ENCODE peak calls at places on chromosomes 4 and X, in seven cellular contexts. E is colonic mucosa, K is PC-3, A is IMR-90, G is lung, H is esophagus squamous epithelium, J is adrenal gland. R is an unnamed sample. For H3K4me1 and H3K36me3, the result is how much of the 10 kb centered on the place peaks cover.

GRCh38 chr4:7627251-7628250 is 192.8 kb upstream of the PSAPL1 start:
- DNase-seq in H (no peak), J (no peak), K (no peak), E (no peak), G (no peak), A (no peak), R (no peak)

GRCh38 chrX:24956828-24957227 is 58.9 kb downstream of the ARX start:
- DNase-seq in G (no peak), H (no peak), E (no peak), A (peak), K (peak), J (no peak), R (no peak)

GRCh38 chr4:120769227-120769626 is 153.3 kb downstream of the PRDM5 start:
- DNase-seq in H (no peak), E (no peak), A (peak), J (no peak), G (no peak), K (no peak), R (no peak)

GRCh38 chr4:71389149-71389840 is 50.5 kb downstream of the SLC4A4 start:
- DNase-seq in A (peak), H (no peak), G (no peak), K (peak), J (no peak), E (no peak), R (no peak)

GRCh38 chrX:154602766-154603437 is 16.2 kb downstream of the CTAG1B start:
- DNase-seq in A (no peak), H (no peak), J (no peak), G (no peak), E (no peak), K (no peak), R (no peak)

GRCh38 chr4:94160774-94161173 is 46.9 kb upstream of the SMARCAD1 start:
- DNase-seq in E (no peak), J (no peak), A (no peak), H (no peak), K (no peak), G (no peak), R (no peak)

GRCh38 chrX:30904186-30904585 is 15.1 kb upstream of the TAB3 start:
- DNase-seq in G (no peak), H (no peak), E (no peak), K (no peak), A (no peak), J (no peak), R (no peak)

GRCh38 chr4:124183926-124184325 is 528.6 kb downstream of the ANKRD50 start:
- DNase-seq in K (no peak), H (no peak), A (peak), E (no peak), G (no peak), J (no peak), R (no peak)

GRCh38 chrX:2423293-2423692 is 77.5 kb downstream of the DHRSX start:
- DNase-seq in H (no peak), K (peak), G (no peak), E (no peak), A (peak), J (no peak), R (no peak)

GRCh38 chr4:105282489-105282888 is 135.8 kb downstream of the TET2 start:
- DNase-seq in A (no peak), K (no peak), J (no peak), E (no peak), H (no peak), G (no peak), R (no peak)

GRCh38 chr4:5139141-5139540 is 87.9 kb downstream of the STK32B start:
- DNase-seq in J (no peak), A (no peak), K (no peak), E (no peak), H (no peak), G (peak), R (no peak)

GRCh38 chrX:130803537-130803936 is 99.5 kb downstream of the ENOX2 start:
- DNase-seq in G (no peak), E (no peak), A (no peak), K (no peak), H (no peak), J (no peak), R (no peak)

GRCh38 chr4:70734971-70735370 is 13.2 kb downstream of the RUFY3 start:
- DNase-seq in G (no peak), K (no peak), E (no peak), J (peak), H (no peak), A (no peak), R (no peak)

GRCh38 chr4:77927991-77928925 is 65.6 kb downstream of the MRPL1 start:
- DNase-seq in E (peak), H (no peak), A (peak), K (peak), J (no peak), G (no peak), R (no peak)

GRCh38 chrX:29229802-29230201 is 642.6 kb downstream of the IL1RAPL1 start:
- DNase-seq in A (peak), H (no peak), J (no peak), G (no peak), E (no peak), K (peak), R (no peak)

GRCh38 chr4:84751707-84752106 is 168.8 kb downstream of the CDS1 start:
- DNase-seq in J (no peak), A (no peak), G (no peak), E (no peak), K (no peak), H (no peak), R (no peak)

GRCh38 chrX:38666909-38667308 is 105.6 kb downstream of the TSPAN7 start:
- DNase-seq in A (no peak), E (no peak), K (no peak), J (no peak), H (no peak), G (no peak), R (no peak)

GRCh38 chrX:120302434-120302833 is 8.8 kb downstream of the TMEM255A start:
- DNase-seq in J (peak), A (no peak), K (no peak), E (peak), G (no peak), H (no peak), R (no peak)

GRCh38 chrX:9433596-9433995 is 31.3 kb upstream of the TBL1X start:
- DNase-seq in A (no peak), H (no peak), G (no peak), E (no peak), K (no peak), J (no peak), R (no peak)

GRCh38 chrX:19440713-19441112 is 74.6 kb downstream of the MAP3K15 start:
- DNase-seq in E (no peak), J (peak), A (peak), H (no peak), G (no peak), K (peak), R (no peak)

GRCh38 chrX:70436380-70436779 is 8.3 kb upstream of the DLG3 start:
- DNase-seq in H (no peak), E (no peak), K (no peak), G (no peak), A (no peak), J (no peak), R (no peak)

GRCh38 chr4:120694973-120695372 is 227.6 kb downstream of the PRDM5 start:
- DNase-seq in E (peak), A (peak), G (no peak), K (peak), J (peak), H (no peak), R (no peak)

GRCh38 chr4:103634236-103634635 is 85.5 kb downstream of the TACR3 start:
- DNase-seq in J (no peak), A (no peak), G (no peak), H (no peak), E (no peak), K (peak), R (no peak)

GRCh38 chr4:124401611-124402010 is 310.9 kb downstream of the ANKRD50 start:
- DNase-seq in H (no peak), G (no peak), A (no peak), K (no peak), E (no peak), J (peak), R (no peak)

GRCh38 chrX:102846544-102847236 is 90.4 kb upstream of the RAB40AL start:
- DNase-seq in E (no peak), H (no peak), K (peak), J (no peak), A (peak), G (no peak), R (no peak)

GRCh38 chr4:139901516-139902327 is 236.1 kb downstream of the MGST2 start:
- DNase-seq in G (no peak), A (peak), J (no peak), E (no peak), K (peak), H (no peak), R (no peak)

GRCh38 chr4:75990129-75990528 is 616 bp downstream of the SDAD1 start:
- DNase-seq in G (no peak), J (no peak), E (no peak), K (no peak), H (no peak), A (peak), R (no peak)

GRCh38 chrX:153595859-153596857 is 2.8 kb downstream of the CCNQ start:
- DNase-seq in G (no peak), E (no peak), A (no peak), H (no peak), K (no peak), J (no peak), R (no peak)

GRCh38 chr4:19492611-19493010 is 759.1 kb upstream of the SLIT2 start:
- DNase-seq in H (no peak), A (peak), E (no peak), J (no peak), K (no peak), G (no peak), R (no peak)

GRCh38 chr4:96887857-96888256 is 1048.0 kb downstream of the PDHA2 start:
- DNase-seq in E (no peak), J (no peak), G (no peak), K (no peak), A (no peak), H (no peak), R (no peak)

GRCh38 chr4:40608628-40609027 is 21.0 kb downstream of the RBM47 start:
- DNase-seq in J (no peak), H (no peak), A (peak), G (no peak), E (no peak), K (no peak), R (no peak)

GRCh38 chrX:70025464-70025863 is 24.3 kb downstream of the AWAT2 start:
- DNase-seq in G (no peak), E (no peak), J (no peak), K (no peak), H (no peak), A (peak), R (no peak)

GRCh38 chr4:54958236-54958635 is 167.2 kb downstream of the KDR start:
- DNase-seq in E (no peak), A (peak), G (peak), J (no peak), H (no peak), K (no peak), R (no peak)

GRCh38 chr4:110003401-110004187 is 90.9 kb downstream of the EGF start:
- DNase-seq in K (no peak), A (no peak), G (no peak), H (no peak), J (no peak), E (no peak), R (no peak)

GRCh38 chr4:109998867-109999303 is 86.2 kb downstream of the EGF start:
- DNase-seq in H (no peak), K (peak), G (no peak), A (peak), E (peak), J (peak), R (no peak)

GRCh38 chr4:109996531-109996930 is 83.8 kb downstream of the EGF start:
- DNase-seq in A (no peak), J (peak), E (no peak), K (no peak), H (no peak), G (no peak), R (no peak)

GRCh38 chr4:109994415-109994827 is 81.7 kb downstream of the EGF start:
- DNase-seq in K (no peak), J (no peak), H (no peak), E (no peak), A (no peak), G (no peak), R (no peak)

DNA sequence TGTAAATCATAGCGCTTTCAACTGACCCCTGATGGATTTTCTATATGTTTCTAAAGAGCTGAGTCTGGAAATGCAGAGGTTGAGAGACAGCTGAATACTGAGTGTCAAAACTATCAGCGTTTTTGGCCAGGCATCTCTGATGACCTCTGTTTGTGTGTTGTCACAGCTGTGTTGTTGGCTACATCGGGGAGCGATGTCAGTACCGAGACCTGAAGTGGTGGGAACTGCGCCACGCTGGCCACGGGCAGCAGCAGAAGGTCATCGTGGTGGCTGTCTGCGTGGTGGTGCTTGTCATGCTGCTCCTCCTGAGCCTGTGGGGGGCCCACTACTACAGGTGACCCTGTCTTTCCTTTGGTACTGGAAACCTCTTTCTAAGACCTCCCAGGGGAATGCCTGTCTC is 86.8 kb downstream of the EGF start:
- DNase-seq in G (no peak), H (no peak), A (no peak), J (no peak), E (no peak), K (no peak), R (no peak)
- H3K4me1 ChIP-seq in G (under half), H (under half), A (under half), J (under half), E (under half), K (under half), R (under half)

GRCh38 chr4:82839624-82840023 is 41.0 kb upstream of the SCD5 start:
- DNase-seq in J (no peak), H (no peak), G (no peak), A (peak), E (no peak), K (no peak), R (no peak)

GRCh38 chr4:82842593-82842992 is 44.0 kb upstream of the SCD5 start:
- DNase-seq in A (peak), G (no peak), H (no peak), K (no peak), J (no peak), E (no peak), R (no peak)
- TF ChIP-seq CTCF in A (peak), G (no peak), H (no peak), K (peak), J (no peak), E (no peak), R (no peak)

GRCh38 chr4:3177905-3178304 is 71.1 kb upstream of the MSANTD1 start:
- DNase-seq in E (no peak), J (no peak), A (no peak), H (no peak), G (no peak), K (no peak), R (no peak)
- H3K36me3 ChIP-seq in E (under half), J (under half), A (under half), H (under half), G (under half), K (under half), R (under half)

GRCh38 chr4:184428787-184429186 is 45.6 kb downstream of the IRF2 start:
- DNase-seq in K (no peak), H (no peak), J (no peak), A (no peak), E (no peak), G (no peak), R (peak)
- H3K4me1 ChIP-seq in K (under half), H (half or more), J (half or more), A (under half), E (under half), G (under half), R (half or more)

GRCh38 chr4:37685211-37685725 is 908 bp downstream of the RELL1 start:
- DNase-seq in J (peak), A (peak), E (no peak), H (no peak), K (no peak), G (no peak), R (no peak)

GRCh38 chr4:37685726-37686372 is 327 bp downstream of the RELL1 start:
- DNase-seq in K (peak), E (peak), J (peak), G (peak), A (peak), H (peak), R (no peak)

GRCh38 chr4:37687666-37688065 is 1.5 kb upstream of the RELL1 start:
- DNase-seq in G (no peak), K (no peak), A (no peak), J (no peak), E (no peak), H (no peak), R (no peak)

GRCh38 chr4:37687175-37687525 is 974 bp upstream of the RELL1 start:
- DNase-seq in G (no peak), K (no peak), E (no peak), H (no peak), J (no peak), A (no peak), R (no peak)

DNA sequence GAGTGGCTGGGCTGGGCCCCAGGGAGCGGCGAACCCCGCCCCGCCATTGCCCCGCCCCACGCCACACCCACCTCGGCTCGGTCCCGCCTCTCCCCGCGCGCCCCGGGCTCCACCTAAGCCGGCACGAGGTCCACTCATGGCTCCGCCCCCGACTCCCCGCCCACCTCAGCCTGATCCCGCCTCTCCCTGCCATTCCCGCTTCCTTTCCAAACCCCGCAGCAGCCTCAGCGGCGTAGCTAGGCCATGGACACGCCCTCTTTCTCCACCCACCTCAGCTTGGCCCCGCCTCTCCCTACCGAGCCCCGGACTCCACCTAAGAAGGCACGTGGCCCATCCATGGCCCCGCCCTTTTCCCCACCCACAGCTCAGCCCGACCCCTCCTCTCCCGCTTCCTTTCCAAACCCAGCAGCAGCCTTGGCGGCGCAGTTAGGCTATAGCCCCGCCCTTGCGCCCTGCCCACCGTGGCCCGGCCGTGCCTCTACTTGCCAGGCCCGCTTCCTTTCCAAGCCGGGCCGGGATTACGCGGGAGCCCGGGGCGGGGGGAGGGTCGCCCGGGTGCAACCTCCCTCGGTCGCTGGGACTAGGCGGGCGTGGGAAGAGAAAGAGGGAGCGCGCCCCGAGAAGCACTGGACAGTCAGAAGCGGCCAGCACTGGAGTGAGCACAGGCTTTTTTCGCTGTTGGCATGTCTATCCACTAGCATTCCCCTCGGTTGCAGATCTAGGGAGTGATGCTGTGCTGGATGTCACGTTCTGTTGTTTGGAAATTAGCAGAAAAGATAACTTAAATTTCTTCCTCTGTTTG is at the start of gene RELL1:
- DNase-seq in G (peak), H (peak), J (peak), K (peak), E (peak), A (peak), R (peak)
- TF ChIP-seq CTCF in G (no peak), H (no peak), J (no peak), K (no peak), E (no peak), A (no peak), R (no peak)

DNA sequence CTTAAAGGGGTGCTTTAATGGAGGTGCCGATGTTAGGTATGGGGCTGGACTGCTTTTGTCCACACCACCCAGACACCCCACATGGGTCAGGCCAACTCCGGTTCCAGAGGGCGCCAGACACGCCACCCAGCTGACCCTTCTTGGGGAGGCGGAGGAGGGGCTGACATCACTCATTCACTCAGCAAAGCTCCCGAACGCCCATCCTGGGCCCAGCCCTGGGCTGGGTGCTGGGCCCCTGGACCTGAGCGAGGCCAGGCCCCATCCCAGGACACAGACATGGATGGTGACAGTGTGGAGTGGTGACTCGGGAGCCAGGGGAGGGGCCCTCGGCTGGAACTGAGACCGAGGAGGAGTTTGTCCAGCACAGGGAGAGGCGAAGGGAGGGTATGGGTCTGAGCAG is 28.1 kb downstream of the MAN2B2 start:
- DNase-seq in H (no peak), E (no peak), K (no peak), A (no peak), J (no peak), G (no peak), R (no peak)
- H3K36me3 ChIP-seq in H (under half), E (under half), K (under half), A (under half), J (under half), G (half or more), R (half or more)

GRCh38 chr4:24511371-24512063 is 72.8 kb downstream of the DHX15 start:
- DNase-seq in A (peak), E (no peak), G (no peak), J (no peak), K (no peak), H (no peak), R (no peak)
- H3K4me1 ChIP-seq in A (under half), E (under half), G (under half), J (under half), K (under half), H (under half), R (under half)

GRCh38 chrX:97315939-97316338 is 432.2 kb downstream of the RPA4 start:
- DNase-seq in A (no peak), G (no peak), E (no peak), J (no peak), K (peak), H (no peak), R (no peak)
- TF ChIP-seq CTCF in A (no peak), G (no peak), E (no peak), J (no peak), K (peak), H (no peak), R (no peak)

DNA sequence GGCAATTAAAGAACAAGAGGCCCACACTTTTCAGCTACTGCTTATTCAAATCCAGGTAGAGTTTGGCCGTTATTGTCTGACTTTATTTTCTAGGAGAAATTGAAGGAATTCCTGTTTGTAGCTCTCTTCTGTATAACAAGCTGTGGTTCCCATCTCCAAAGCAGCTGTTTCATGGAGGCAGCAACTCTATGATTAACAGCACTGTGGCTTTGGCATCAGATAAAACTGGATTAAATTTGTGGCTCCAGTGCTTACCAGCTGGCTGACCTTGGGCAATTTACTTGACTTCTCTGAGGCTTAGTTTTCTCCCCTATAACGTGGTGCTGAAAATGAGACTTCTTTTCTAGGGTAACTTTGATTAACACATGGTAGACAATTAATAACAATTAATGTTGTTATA is 28.1 kb downstream of the SLC30A9 start:
- DNase-seq in G (no peak), E (no peak), A (no peak), K (no peak), J (peak), H (no peak), R (no peak)
- H3K36me3 ChIP-seq in G (under half), E (under half), A (under half), K (under half), J (under half), H (under half), R (under half)

R was measured in vagina.